ENCODE peak calls at places on chromosomes 1 and 21, in six cellular contexts. Q is A549, S is testis, R is H54, Y is body of pancreas, F is adrenal gland. W is an unnamed sample.

GRCh38 chr1:36829951-36830350 is 204.4 kb downstream of the GRIK3 start:
- DNase-seq in R (no peak), Y (no peak), Q (no peak), F (no peak), S (no peak), W (no peak)

GRCh38 chr1:66624412-66625060 is 90.6 kb downstream of the SGIP1 start:
- DNase-seq in F (no peak), Q (no peak), Y (no peak), S (no peak), R (no peak), W (peak; percentile 77)

GRCh38 chr1:215636258-215636965 is 69.3 kb downstream of the KCTD3 start:
- DNase-seq in R (no peak), S (peak; percentile 28), Q (no peak), F (no peak), Y (no peak), W (peak; percentile 65)

GRCh38 chr1:233631810-233632375 is 18.0 kb downstream of the KCNK1 start:
- DNase-seq in S (no peak), Q (no peak), F (no peak), Y (no peak), R (no peak), W (no peak)

GRCh38 chr1:29488794-29489309 is 252.5 kb downstream of the PTPRU start:
- DNase-seq in F (no peak), Q (no peak), Y (no peak), R (no peak), S (no peak), W (no peak)

GRCh38 chr1:150973826-150974579 is 632 bp downstream of the CERS2 start:
- DNase-seq in R (no peak), F (peak; percentile 55), Y (peak; percentile 47), S (peak; percentile 44), Q (no peak), W (no peak)

GRCh38 chr1:44084998-44085675 is 33.5 kb upstream of the KLF17 start:
- DNase-seq in Q (peak; percentile 31), R (peak; percentile 42), S (no peak), Y (no peak), F (no peak), W (peak; percentile 83)

GRCh38 chr1:177847843-177848242 is 122.0 kb downstream of the SEC16B start:
- DNase-seq in R (no peak), Q (no peak), Y (no peak), F (no peak), S (no peak), W (peak; percentile 91)

GRCh38 chr1:147478556-147478955 is 62.7 kb upstream of the BCL9 start:
- DNase-seq in Q (no peak), R (no peak), F (no peak), S (no peak), Y (no peak), W (no peak)

GRCh38 chr21:39082656-39083376 is 100.4 kb downstream of the PSMG1 start:
- DNase-seq in Y (peak; percentile 68), S (no peak), Q (no peak), R (no peak), F (no peak), W (no peak)

GRCh38 chr1:7172804-7173203 is 387.6 kb downstream of the CAMTA1 start:
- DNase-seq in Y (no peak), S (peak; percentile 72), R (no peak), Q (no peak), F (no peak), W (no peak)

GRCh38 chr1:34330061-34330460 is 153.4 kb downstream of the C1orf94 start:
- DNase-seq in Y (no peak), F (no peak), R (no peak), Q (no peak), S (no peak), W (no peak)

GRCh38 chr1:50831300-50832061 is 128.6 kb downstream of the FAF1 start:
- DNase-seq in Y (no peak), F (no peak), S (no peak), Q (no peak), R (no peak), W (no peak)

GRCh38 chr1:24933468-24933867 is 3.4 kb upstream of the RUNX3 start:
- DNase-seq in R (no peak), S (no peak), F (no peak), Y (no peak), Q (no peak), W (no peak)

GRCh38 chr1:24936688-24937087 is 6.6 kb upstream of the RUNX3 start:
- DNase-seq in R (no peak), F (no peak), S (no peak), Y (no peak), Q (no peak), W (no peak)

GRCh38 chr1:24934300-24935195 is 4.5 kb upstream of the RUNX3 start:
- DNase-seq in Y (no peak), R (no peak), Q (no peak), F (no peak), S (no peak), W (no peak)

GRCh38 chr1:24935196-24935526 is 5.1 kb upstream of the RUNX3 start:
- DNase-seq in Y (no peak), Q (no peak), S (no peak), F (no peak), R (no peak), W (no peak)

DNA sequence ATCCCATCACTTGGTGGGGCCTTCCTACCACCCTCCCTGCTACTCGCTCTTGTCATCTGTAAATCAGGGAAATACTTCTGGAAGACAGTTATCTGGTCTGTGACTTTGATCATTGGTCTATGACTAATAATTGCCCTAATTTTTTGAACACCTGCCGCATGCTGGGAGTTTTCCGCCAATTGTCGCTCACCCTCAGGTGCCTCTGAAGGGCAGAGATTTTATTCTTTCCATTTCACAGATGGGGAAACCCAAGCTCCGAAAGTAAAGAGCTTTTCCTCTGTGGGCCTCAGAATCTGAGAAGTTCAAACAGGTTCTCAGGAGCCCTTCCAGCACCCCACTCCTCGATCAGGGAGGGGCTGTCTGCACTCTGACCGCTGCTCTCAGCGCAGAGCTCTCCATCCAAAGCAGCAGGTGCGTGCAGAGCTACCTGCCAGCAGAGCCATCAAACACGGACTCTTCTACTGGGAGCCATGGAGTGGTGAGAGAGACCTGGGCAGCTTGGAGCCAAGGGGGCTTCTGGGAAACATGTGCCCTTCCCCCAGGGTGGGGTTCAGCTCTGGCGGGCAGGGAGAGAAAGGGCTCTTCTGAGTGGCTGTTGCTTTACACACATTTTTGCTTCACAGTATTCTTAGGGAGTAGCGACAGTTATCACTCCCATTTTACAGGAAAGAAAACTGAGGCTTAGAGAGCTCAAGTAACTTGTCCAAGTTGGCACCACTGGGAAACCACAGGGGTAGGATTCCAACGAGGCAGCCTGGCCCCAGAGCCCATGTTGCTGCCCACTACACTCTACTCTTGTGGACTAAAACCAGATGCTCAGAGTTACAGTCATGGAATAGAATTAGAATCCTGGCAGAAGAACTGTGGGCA is 5.8 kb upstream of the RUNX3 start:
- DNase-seq in S (no peak), Q (no peak), Y (no peak), R (no peak), F (no peak), W (no peak)
- TF ChIP-seq POLR2A in S (no peak), Q (no peak), Y (no peak), R (no peak), F (no peak), W (no peak)

GRCh38 chr1:116671835-116672234 is 4.3 kb upstream of the IGSF3 start:
- DNase-seq in S (no peak), F (no peak), Y (no peak), R (no peak), Q (no peak), W (no peak)

GRCh38 chr1:116677474-116678062 is 10.0 kb upstream of the IGSF3 start:
- DNase-seq in Y (no peak), F (no peak), S (no peak), R (no peak), Q (no peak), W (no peak)

GRCh38 chr1:116676291-116676690 is 8.8 kb upstream of the IGSF3 start:
- DNase-seq in Y (no peak), F (no peak), Q (no peak), R (no peak), S (no peak), W (no peak)

GRCh38 chr1:116674761-116675160 is 7.2 kb upstream of the IGSF3 start:
- DNase-seq in Y (no peak), Q (no peak), R (no peak), S (no peak), F (no peak), W (no peak)

DNA sequence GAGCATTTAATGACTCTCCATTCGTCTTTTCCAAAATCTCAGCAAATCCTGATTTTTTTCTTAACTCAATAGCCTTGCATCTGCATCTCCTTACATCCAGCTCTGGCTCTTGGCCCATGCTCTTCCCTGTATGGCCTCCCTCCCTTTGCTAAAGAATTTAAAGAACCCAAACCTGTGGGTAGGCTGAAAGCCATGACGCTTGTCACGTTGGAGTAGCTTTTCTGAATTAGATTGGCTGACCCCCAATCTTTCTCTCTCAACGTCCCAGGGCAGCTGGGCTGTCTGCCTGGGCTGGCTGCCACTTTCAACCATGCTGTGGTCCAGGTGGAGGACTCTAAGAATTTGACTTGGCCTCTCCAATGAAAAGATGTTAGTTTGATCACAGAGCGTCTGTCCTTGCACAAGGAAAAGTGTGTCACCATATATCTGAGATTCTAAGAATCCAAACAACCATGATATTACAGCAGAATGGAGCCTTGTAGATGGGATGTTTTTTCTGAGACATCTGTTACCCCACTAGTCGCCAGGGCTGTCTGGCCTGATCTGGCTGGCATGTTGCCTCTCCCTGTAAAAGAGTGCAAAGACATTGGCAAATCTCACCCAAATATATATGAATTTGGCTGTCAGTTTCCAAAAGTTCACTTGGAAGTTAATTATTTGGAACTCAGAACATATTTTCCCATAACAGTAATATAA is 6.5 kb upstream of the IGSF3 start:
- DNase-seq in R (no peak), S (no peak), Q (no peak), Y (no peak), F (no peak), W (no peak)
- TF ChIP-seq POLR2A in R (no peak), S (no peak), Q (no peak), Y (no peak), F (no peak), W (no peak)

GRCh38 chr1:204841316-204841715 is 29.3 kb upstream of the NFASC start:
- DNase-seq in S (no peak), Y (no peak), Q (no peak), F (no peak), R (no peak), W (no peak)

GRCh38 chr1:204844326-204844725 is 26.3 kb upstream of the NFASC start:
- DNase-seq in S (no peak), Y (no peak), F (no peak), Q (no peak), R (no peak), W (no peak)

GRCh38 chr1:204841798-204842197 is 28.9 kb upstream of the NFASC start:
- DNase-seq in F (no peak), S (no peak), Y (no peak), Q (no peak), R (no peak), W (no peak)

GRCh38 chr1:204842369-204842768 is 28.3 kb upstream of the NFASC start:
- DNase-seq in Y (no peak), S (no peak), Q (no peak), R (no peak), F (no peak), W (no peak)

DNA sequence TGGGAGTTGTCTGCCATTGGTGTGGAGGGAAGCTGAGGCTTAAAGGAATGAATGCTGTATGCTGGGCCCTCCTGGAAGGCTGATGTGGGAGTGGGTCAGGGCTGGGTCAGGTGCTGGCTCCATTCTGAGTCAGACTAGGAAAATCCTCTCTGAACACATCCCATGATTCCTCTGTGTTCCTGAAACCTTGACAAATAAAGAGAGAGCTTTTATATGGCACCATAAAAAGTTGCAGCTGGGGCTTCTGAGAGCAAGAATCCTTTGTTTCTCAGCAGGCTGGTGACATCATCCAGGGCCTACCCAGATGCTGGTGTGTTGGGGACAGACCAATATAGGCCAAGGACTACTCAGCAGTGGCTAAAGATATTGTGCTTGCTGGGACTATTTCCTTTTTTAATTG is 27.8 kb upstream of the NFASC start:
- DNase-seq in Y (no peak), Q (no peak), R (no peak), S (no peak), F (peak; percentile 45), W (no peak)
- TF ChIP-seq POLR2A in Y (no peak), Q (no peak), R (no peak), S (no peak), F (no peak), W (no peak)

GRCh38 chr21:26659181-26659580 is 86.1 kb upstream of the CYYR1 start:
- DNase-seq in S (no peak), Q (no peak), Y (no peak), R (no peak), F (no peak), W (no peak)
- TF ChIP-seq POLR2A in S (no peak), Q (no peak), Y (no peak), R (no peak), F (no peak), W (no peak)

W was measured in IMR-90.